ENCODE peak calls at places on chromosomes 6 and 20, in seven cellular contexts. H, X, W, L, Y, A and U are unnamed samples.

GRCh38 chr6:166619912-166620311 is 7.1 kb downstream of the RPS6KA2 start:
- DNase-seq in W (no peak), Y (no peak), A (no peak), X (no peak), H (peak; percentile 28), L (peak; percentile 70), U (peak; percentile 98)

GRCh38 chr6:98156580-98156979 is 677.8 kb upstream of the POU3F2 start:
- DNase-seq in H (no peak), L (no peak), A (no peak), X (peak; percentile 21), W (no peak), Y (no peak), U (no peak)

GRCh38 chr6:109768485-109768884 is 77.4 kb downstream of the FIG4 start:
- DNase-seq in W (no peak), L (no peak), A (no peak), Y (no peak), H (no peak), X (no peak), U (no peak)

GRCh38 chr6:130001229-130001554 is 17.2 kb upstream of the L3MBTL3 start:
- DNase-seq in W (no peak), Y (no peak), X (no peak), H (no peak), A (peak; percentile 11), L (no peak), U (no peak)

GRCh38 chr6:159594106-159594749 is 98.8 kb downstream of the SOD2 start:
- DNase-seq in A (no peak), L (no peak), H (no peak), X (no peak), Y (no peak), W (no peak), U (peak; percentile 18)

GRCh38 chr6:131029661-131030297 is 33.3 kb downstream of the EPB41L2 start:
- DNase-seq in W (no peak), H (no peak), X (no peak), A (no peak), L (peak; percentile 59), Y (no peak), U (peak; percentile 62)

GRCh38 chr6:151620179-151620578 is 126.4 kb downstream of the CCDC170 start:
- DNase-seq in A (no peak), X (no peak), L (no peak), H (no peak), W (no peak), Y (no peak), U (no peak)

GRCh38 chr6:28988536-28989415 is 16.3 kb downstream of the ZNF311 start:
- DNase-seq in X (no peak), W (no peak), H (peak; percentile 39), A (peak; percentile 63), L (peak; percentile 78), Y (peak; percentile 85), U (peak; percentile 73)

GRCh38 chr6:24752917-24753486 is 21.7 kb upstream of the GMNN start:
- DNase-seq in W (no peak), X (no peak), L (no peak), A (no peak), H (no peak), Y (no peak), U (peak; percentile 22)

GRCh38 chr6:149233056-149233715 is 84.3 kb upstream of the TAB2 start:
- DNase-seq in H (no peak), X (no peak), A (peak; percentile 8), Y (no peak), W (no peak), L (no peak), U (peak; percentile 86)

GRCh38 chr6:52162940-52163908 is 23.0 kb upstream of the IL17A start:
- DNase-seq in L (no peak), Y (no peak), W (peak; percentile 77), X (no peak), A (peak; percentile 20), H (no peak), U (peak; percentile 19)

GRCh38 chr6:99492137-99492536 is 23.1 kb downstream of the USP45 start:
- DNase-seq in H (no peak), X (no peak), A (no peak), Y (no peak), W (no peak), L (no peak), U (no peak)

GRCh38 chr6:75094614-75095321 is 111.1 kb downstream of the COL12A1 start:
- DNase-seq in Y (no peak), A (no peak), L (no peak), H (no peak), X (no peak), W (no peak), U (peak; percentile 74)

GRCh38 chr20:45771182-45771759 is 20.4 kb downstream of the WFDC3 start:
- DNase-seq in W (peak; percentile 81), Y (peak; percentile 90), H (peak; percentile 92), X (peak; percentile 78), L (peak; percentile 90), A (peak; percentile 94), U (peak; percentile 78)

GRCh38 chr6:131787955-131788712 is 19.7 kb upstream of the ENPP1 start:
- DNase-seq in L (no peak), A (no peak), Y (no peak), X (no peak), H (peak; percentile 37), W (no peak), U (no peak)

GRCh38 chr20:51259455-51259854 is 236.5 kb upstream of the KCNG1 start:
- DNase-seq in X (no peak), Y (no peak), W (no peak), H (no peak), A (no peak), L (no peak), U (no peak)

GRCh38 chr20:23061713-23062561 is 12.5 kb upstream of the THBD start:
- DNase-seq in W (no peak), H (no peak), A (peak; percentile 10), L (peak; percentile 85), X (no peak), Y (peak; percentile 81), U (peak; percentile 89)

GRCh38 chr6:25174678-25175077 is 104.5 kb upstream of the CARMIL1 start:
- DNase-seq in Y (no peak), X (no peak), H (no peak), W (no peak), L (no peak), A (no peak), U (no peak)

GRCh38 chr20:364905-365794 is 15.4 kb upstream of the TRIB3 start:
- DNase-seq in A (no peak), H (no peak), L (no peak), W (no peak), Y (no peak), X (no peak), U (peak; percentile 45)

GRCh38 chr6:77313595-77313994 is 149.7 kb downstream of the HTR1B start:
- DNase-seq in A (no peak), Y (no peak), H (no peak), L (no peak), X (no peak), W (no peak), U (no peak)

GRCh38 chr6:89297695-89298351 is 17.3 kb downstream of the GABRR2 start:
- DNase-seq in Y (no peak), X (peak; percentile 90), W (peak; percentile 94), L (no peak), A (peak; percentile 56), H (no peak), U (peak; percentile 96)

GRCh38 chr6:89295981-89296380 is 19.1 kb downstream of the GABRR2 start:
- DNase-seq in Y (no peak), W (no peak), X (no peak), A (no peak), H (no peak), L (no peak), U (no peak)

GRCh38 chr6:89301586-89302194 is 13.4 kb downstream of the GABRR2 start:
- DNase-seq in Y (no peak), A (no peak), W (no peak), X (no peak), H (no peak), L (no peak), U (no peak)

GRCh38 chr6:89299451-89299850 is 15.6 kb downstream of the GABRR2 start:
- DNase-seq in H (no peak), L (no peak), X (peak; percentile 45), Y (no peak), A (no peak), W (no peak), U (peak; percentile 25)

GRCh38 chr6:89298680-89299450 is 16.2 kb downstream of the GABRR2 start:
- DNase-seq in L (no peak), Y (no peak), W (peak; percentile 93), H (no peak), A (no peak), X (peak; percentile 55), U (peak; percentile 59)
- H3K4me3 ChIP-seq in L (no peak overlapping the region), Y (no peak overlapping the region), W (peak overlapping the region; percentile 32), H (no peak overlapping the region), A (no peak overlapping the region), X (no peak overlapping the region), U (no peak overlapping the region)

DNA sequence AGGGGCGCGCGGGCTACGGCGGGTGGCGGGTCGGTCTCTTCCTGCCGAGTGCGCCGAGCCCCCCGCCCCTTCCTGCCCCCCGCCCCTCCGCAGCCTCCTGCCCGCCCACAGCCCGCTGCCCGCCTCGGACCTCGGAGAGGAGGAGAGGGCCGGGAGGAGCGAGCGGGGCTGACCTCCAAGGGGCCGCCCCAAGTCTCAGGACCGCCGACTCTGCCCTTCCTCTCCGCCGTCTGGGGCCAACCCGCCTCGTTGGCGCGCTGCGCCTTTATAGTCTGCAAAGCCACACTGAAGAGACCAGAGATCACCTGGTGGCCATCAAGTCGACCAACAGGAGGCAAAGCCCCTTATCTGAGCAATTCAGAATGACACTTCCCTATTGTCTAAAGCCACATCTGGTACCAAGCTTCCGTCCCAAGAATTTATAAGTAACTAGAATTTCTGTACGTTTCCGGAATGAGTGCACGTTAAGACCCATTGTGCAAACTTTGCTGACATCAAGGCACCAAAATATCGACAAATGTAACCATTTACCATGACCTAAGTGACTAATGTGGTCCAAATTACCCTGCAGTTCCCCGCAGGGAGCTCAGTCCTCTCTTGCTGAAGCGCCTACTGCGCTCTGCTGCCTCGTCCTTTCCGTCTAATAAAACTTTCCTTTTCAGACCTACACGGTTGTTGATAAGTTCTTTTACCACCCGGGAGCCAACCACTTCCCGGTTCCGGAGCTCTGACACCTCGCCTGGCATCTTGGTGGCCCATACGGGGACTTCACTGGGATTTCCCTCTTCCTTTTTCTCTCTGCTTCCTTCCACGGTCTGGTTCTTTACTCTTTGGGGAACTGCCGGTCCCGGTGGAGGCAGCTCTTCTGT is at the start of gene CPXM1:
- DNase-seq in L (no peak), A (no peak), H (no peak), W (no peak), Y (peak; percentile 78), X (peak; percentile 81), U (no peak)
- H3K4me3 ChIP-seq in L (peak within 1 kb of the TSS; percentile 9), A (peak within 1 kb of the TSS; percentile 2), H (no peak within 1 kb of the TSS), W (peak within 1 kb of the TSS; percentile 10), Y (no peak within 1 kb of the TSS), X (peak within 1 kb of the TSS; percentile 59), U (peak within 1 kb of the TSS; percentile 42)

GRCh38 chr6:32254761-32255211 is 30.9 kb upstream of the NOTCH4 start:
- DNase-seq in A (no peak), H (no peak), W (no peak), L (peak; percentile 61), Y (no peak), X (no peak), U (no peak)
- H3K4me3 ChIP-seq in A (peak overlapping the region; percentile 21), H (no peak overlapping the region), W (peak overlapping the region; percentile 33), L (peak overlapping the region; percentile 47), Y (peak overlapping the region; percentile 50), X (no peak overlapping the region), U (peak overlapping the region; percentile 47)

DNA sequence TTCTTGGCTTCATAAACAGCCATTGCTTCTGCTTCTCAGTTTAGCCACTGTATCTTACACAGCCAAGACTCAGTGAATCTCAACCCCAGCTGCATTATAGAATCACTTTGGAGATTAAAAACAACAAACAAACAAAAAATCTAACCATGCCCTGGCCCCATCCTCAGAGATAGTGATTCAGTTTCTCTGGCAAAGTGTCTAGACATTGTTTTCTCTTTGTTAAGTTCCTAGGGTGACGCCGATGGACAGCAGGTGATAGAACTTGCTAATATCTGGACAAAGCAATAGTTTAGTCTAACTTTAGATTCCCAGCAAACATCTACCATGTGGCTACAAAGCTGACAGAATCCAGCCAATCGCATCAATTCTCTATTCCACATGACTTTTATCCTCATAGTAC is 2.9 kb downstream of the ADGRF5 start:
- DNase-seq in X (no peak), W (no peak), L (no peak), Y (no peak), H (no peak), A (no peak), U (peak; percentile 48)
- H3K4me3 ChIP-seq in X (no peak overlapping the region), W (no peak overlapping the region), L (peak overlapping the region; percentile 85), Y (no peak overlapping the region), H (no peak overlapping the region), A (no peak overlapping the region), U (no peak overlapping the region)